ENCODE peak calls at places on chromosomes 7 and 10, in seven cellular contexts. Q, Y, B, S, H, A and F are unnamed samples.

GRCh38 chr10:77835669-77836086 is 90.9 kb downstream of the DLG5 start:
- DNase-seq in Q (no peak), Y (peak; percentile 37), B (no peak), S (peak; percentile 75), H (no peak), A (no peak), F (no peak)

GRCh38 chr10:96720422-96721206 is at the start of gene PIK3AP1:
- DNase-seq in Q (peak; percentile 40), Y (no peak), B (no peak), S (peak; percentile 24), H (peak; percentile 77), A (peak; percentile 58), F (peak; percentile 70)

GRCh38 chr7:46583606-46584005 is 662.5 kb upstream of the IGFBP3 start:
- DNase-seq in Q (peak; percentile 27), Y (peak; percentile 34), B (no peak), S (no peak), H (no peak), A (no peak), F (no peak)

GRCh38 chr7:83677180-83677866 is 28.4 kb upstream of the SEMA3E start:
- DNase-seq in Q (peak; percentile 78), Y (peak; percentile 81), B (no peak), S (no peak), H (no peak), A (no peak), F (peak; percentile 32)

GRCh38 chr10:29256019-29256418 is 32.9 kb upstream of the LYZL1 start:
- DNase-seq in Q (no peak), Y (no peak), B (no peak), S (no peak), H (no peak), A (no peak), F (no peak)

GRCh38 chr7:892648-893593 is 16.6 kb downstream of the GET4 start:
- DNase-seq in Q (no peak), Y (no peak), B (no peak), S (no peak), H (no peak), A (no peak), F (no peak)

GRCh38 chr7:151570366-151570915 is 50.7 kb upstream of the RHEB start:
- DNase-seq in Q (no peak), Y (peak; percentile 56), B (no peak), S (no peak), H (no peak), A (no peak), F (no peak)

GRCh38 chr7:3561908-3562307 is 260.9 kb downstream of the SDK1 start:
- DNase-seq in Q (no peak), Y (no peak), B (no peak), S (no peak), H (no peak), A (no peak), F (no peak)